ENCODE peak calls at places on chromosome 21, in six cellular contexts. N, U, Y, M, Q and H are unnamed samples.
A peak's percentile ranks its signal among the peaks of the same experiment; 100 is the strongest.

GRCh38 chr21:39014751-39015150 is 168.5 kb downstream of the PSMG1 start:
- DNase-seq in M (no peak), Y (no peak), Q (peak; percentile 71), U (no peak), N (no peak), H (peak; percentile 90)

GRCh38 chr21:31354604-31355443 is 10.8 kb upstream of the TIAM1 start:
- DNase-seq in Q (peak; percentile 88), N (no peak), U (peak; percentile 55), M (no peak), Y (peak; percentile 90), H (peak; percentile 29)

GRCh38 chr21:33308586-33309490 is 15.9 kb upstream of the IFNAR1 start:
- DNase-seq in N (no peak), Q (no peak), U (no peak), Y (no peak), M (no peak), H (peak; percentile 77)

GRCh38 chr21:41774467-41775151 is 7.8 kb upstream of the RIPK4 start:
- DNase-seq in U (no peak), M (no peak), Y (no peak), Q (no peak), N (no peak), H (no peak)

GRCh38 chr21:42469272-42469671 is 26.8 kb downstream of the RSPH1 start:
- DNase-seq in M (no peak), U (no peak), Q (no peak), Y (no peak), N (no peak), H (no peak)

GRCh38 chr21:41446571-41446970 is 20.5 kb downstream of the MX1 start:
- DNase-seq in N (no peak), Q (no peak), M (no peak), Y (no peak), U (no peak), H (no peak)

GRCh38 chr21:17003763-17004373 is 509.0 kb upstream of the CXADR start:
- DNase-seq in N (no peak), U (no peak), Y (no peak), M (no peak), Q (no peak), H (no peak)

GRCh38 chr21:33944185-33944763 is 28.7 kb upstream of the ATP5PO start:
- DNase-seq in Y (no peak), U (no peak), M (no peak), N (no peak), Q (no peak), H (no peak)

GRCh38 chr21:45478816-45479669 is 63.2 kb downstream of the SLC19A1 start:
- DNase-seq in N (no peak), M (no peak), U (no peak), Y (no peak), Q (no peak), H (no peak)
- H3K4me3 ChIP-seq in N (no peak overlapping the region), M (no peak overlapping the region), U (peak overlapping the region; percentile 23), Y (no peak overlapping the region), Q (no peak overlapping the region), H (no peak overlapping the region)

GRCh38 chr21:20741445-20741844 is 256.8 kb upstream of the NCAM2 start:
- DNase-seq in M (no peak), Q (no peak), N (no peak), U (no peak), Y (no peak), H (no peak)

GRCh38 chr21:20737227-20737626 is 261.0 kb upstream of the NCAM2 start:
- DNase-seq in N (no peak), Q (no peak), M (no peak), U (no peak), Y (no peak), H (no peak)

DNA sequence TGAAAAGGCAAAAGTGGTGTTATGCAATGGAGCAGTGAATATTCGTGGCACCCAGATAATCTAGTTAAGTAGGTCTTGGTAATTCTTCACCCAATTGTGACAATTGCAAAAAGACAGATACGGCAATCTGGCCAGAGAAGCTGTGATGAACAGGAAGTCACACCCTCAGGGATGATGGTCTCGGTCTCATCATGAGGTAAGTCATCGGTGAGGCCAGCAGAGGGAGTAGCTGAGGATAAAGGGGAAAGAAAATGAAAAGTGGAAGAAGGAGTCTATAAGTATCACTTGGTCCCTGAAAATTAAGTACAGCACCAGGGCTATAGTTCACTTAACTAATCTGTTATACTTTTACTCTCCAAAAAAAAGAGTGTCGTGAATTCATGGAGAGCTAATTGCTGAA is 258.8 kb upstream of the NCAM2 start:
- DNase-seq in M (no peak), U (no peak), N (peak; percentile 7), Y (no peak), Q (no peak), H (peak; percentile 2)
- TF ChIP-seq CTCF in M (no peak), U (no peak), N (peak; percentile 42), Y (peak; percentile 30), Q (no peak), H (peak; percentile 31)

GRCh38 chr21:45551316-45551715 is 9.1 kb upstream of the SLC19A1 start:
- DNase-seq in Y (no peak), U (no peak), Q (peak; percentile 52), N (no peak), M (no peak), H (peak; percentile 73)

GRCh38 chr21:45550552-45551210 is 8.4 kb upstream of the SLC19A1 start:
- DNase-seq in M (no peak), Q (no peak), Y (no peak), U (no peak), N (no peak), H (no peak)

GRCh38 chr21:45551816-45552695 is 9.8 kb upstream of the SLC19A1 start:
- DNase-seq in Y (no peak), M (no peak), Q (no peak), N (no peak), U (no peak), H (no peak)

GRCh38 chr21:45548711-45549491 is 6.7 kb upstream of the SLC19A1 start:
- DNase-seq in Q (no peak), Y (no peak), M (no peak), N (no peak), U (no peak), H (no peak)

DNA sequence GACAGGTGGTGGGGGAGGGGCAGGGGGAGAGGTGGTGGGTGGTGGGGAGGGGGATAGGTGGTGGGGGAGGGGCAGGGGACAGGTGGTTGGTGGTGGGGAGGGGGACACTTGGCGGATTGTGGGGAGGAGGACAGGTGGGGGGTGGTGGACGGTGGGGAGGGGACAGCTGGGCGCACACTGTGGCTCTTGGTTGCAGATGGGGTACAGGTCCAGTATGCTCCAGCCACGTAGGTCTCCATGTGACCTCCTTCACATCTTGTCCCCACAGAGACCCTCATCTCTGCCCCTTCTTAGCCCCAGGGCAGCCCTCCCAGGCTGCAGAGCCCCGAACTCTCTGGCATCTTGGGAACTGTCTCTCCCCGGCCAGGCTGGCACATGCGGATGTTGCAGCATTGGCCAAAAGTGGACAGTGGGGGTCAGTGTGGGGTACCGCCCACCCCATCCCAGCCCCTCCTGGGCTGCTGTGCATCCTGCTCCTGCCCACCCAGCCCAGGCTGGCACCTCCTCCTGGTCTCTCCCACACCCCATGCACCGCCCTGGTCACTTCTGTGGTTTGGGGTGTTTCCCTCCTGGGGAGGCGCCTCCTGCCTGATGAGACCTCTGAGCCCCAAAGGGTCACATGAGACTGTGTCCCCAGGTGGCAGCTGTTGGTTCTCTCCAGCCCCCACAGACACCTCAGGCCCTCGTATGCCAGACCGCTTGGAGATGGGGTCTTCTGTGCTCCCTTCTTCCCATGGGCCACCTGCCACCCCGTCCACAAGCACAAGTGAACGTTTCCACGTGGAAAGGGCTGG is 7.6 kb upstream of the SLC19A1 start:
- DNase-seq in Q (no peak), Y (no peak), N (no peak), M (no peak), U (no peak), H (no peak)
- H3K4me3 ChIP-seq in Q (no peak overlapping the region), Y (no peak overlapping the region), N (no peak overlapping the region), M (no peak overlapping the region), U (no peak overlapping the region), H (no peak overlapping the region)

DNA sequence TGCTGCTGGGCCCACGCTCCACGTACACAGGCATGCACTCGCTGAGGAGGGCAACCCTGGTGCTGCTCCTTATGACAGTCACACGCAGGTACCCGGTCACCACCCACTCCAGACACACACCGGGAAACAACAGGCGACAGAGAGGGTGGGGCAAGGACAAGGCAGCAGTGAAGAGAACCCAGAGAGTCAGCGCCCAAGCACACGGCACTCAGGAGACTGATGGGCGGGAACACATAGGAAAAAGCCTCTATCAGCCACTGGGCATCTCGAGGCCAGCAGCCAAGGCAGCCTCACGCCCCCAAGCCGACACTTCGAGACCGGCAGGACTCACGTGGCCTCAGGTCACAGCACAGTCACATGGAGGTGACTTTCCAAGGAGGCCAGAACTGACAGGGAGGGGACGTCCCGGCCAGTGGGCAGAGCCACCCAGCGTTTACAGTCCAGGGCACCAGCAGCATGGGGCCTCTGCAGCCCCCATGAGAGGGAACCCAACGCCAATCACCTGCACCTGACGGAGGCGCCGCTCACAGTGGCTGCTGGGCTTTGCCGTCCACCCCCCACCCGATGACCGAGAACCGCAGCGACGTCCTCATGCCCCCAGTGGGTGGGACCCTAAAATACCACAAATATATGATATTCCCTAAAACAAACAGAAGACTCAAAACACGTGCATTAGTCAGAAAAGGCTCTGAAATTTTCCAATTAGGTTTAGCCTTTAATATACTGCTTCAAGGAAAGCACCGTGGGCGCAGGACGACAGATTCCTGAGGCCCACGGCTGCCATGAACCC is 19.7 kb downstream of the PTTG1IP start:
- DNase-seq in Q (no peak), Y (no peak), M (no peak), U (peak; percentile 71), N (no peak), H (no peak)
- TF ChIP-seq CTCF in Q (no peak), Y (no peak), M (no peak), U (no peak), N (no peak), H (no peak)

GRCh38 chr21:28903448-28903847 is 89.2 kb downstream of the LTN1 start:
- DNase-seq in U (no peak), Y (no peak), M (no peak), N (no peak), Q (no peak), H (no peak)

GRCh38 chr21:28900481-28900880 is 92.2 kb downstream of the LTN1 start:
- DNase-seq in Y (no peak), M (no peak), N (no peak), U (no peak), Q (no peak), H (no peak)

GRCh38 chr21:28893687-28894086 is 99.0 kb downstream of the LTN1 start:
- DNase-seq in U (no peak), M (no peak), Y (no peak), N (no peak), Q (no peak), H (no peak)

GRCh38 chr21:28899744-28900143 is 92.9 kb downstream of the LTN1 start:
- DNase-seq in M (no peak), Q (no peak), U (no peak), Y (no peak), N (no peak), H (no peak)

GRCh38 chr21:28899220-28899619 is 93.5 kb downstream of the LTN1 start:
- DNase-seq in Y (no peak), M (no peak), Q (no peak), N (no peak), U (no peak), H (no peak)
- H3K4me3 ChIP-seq in Y (no peak overlapping the region), M (no peak overlapping the region), Q (no peak overlapping the region), N (no peak overlapping the region), U (no peak overlapping the region), H (no peak overlapping the region)

GRCh38 chr21:25722631-25723030 is 12.1 kb downstream of the ATP5PF start:
- DNase-seq in N (no peak), U (no peak), Y (no peak), M (no peak), Q (no peak), H (no peak)

GRCh38 chr21:25717491-25718139 is 17.1 kb downstream of the ATP5PF start:
- DNase-seq in Y (no peak), Q (no peak), U (no peak), N (no peak), M (no peak), H (no peak)

GRCh38 chr21:25721987-25722386 is 12.7 kb downstream of the ATP5PF start:
- DNase-seq in Y (no peak), N (no peak), Q (no peak), U (no peak), M (no peak), H (no peak)
- TF ChIP-seq CTCF in Y (no peak), N (no peak), Q (no peak), U (no peak), M (no peak), H (no peak)